ENCODE peak calls at places on chromosomes 4 and X, in ten cellular contexts. D is fibroblast of mammary gland, B is body of pancreas, L is HEK293T, N is ELR, Q is PC-3, W is left cardiac atrium, K is T1000, J is A549, E is LoVo. P is an unnamed sample.

GRCh38 chrX:97132654-97133415 is 249.1 kb downstream of the RPA4 start:
- DNase-seq in B (no peak), D (no peak), Q (no peak), K (no peak), W (no peak), J (no peak), N (no peak), E (no peak), L (no peak), P (no peak)

GRCh38 chrX:45083314-45083713 is 117.4 kb downstream of the DIPK2B start:
- DNase-seq in D (no peak), Q (no peak), K (no peak), N (no peak), B (no peak), L (no peak), W (no peak), E (no peak), J (no peak), P (no peak)

GRCh38 chr4:20565075-20565721 is 135.1 kb upstream of the PACRGL start:
- DNase-seq in L (no peak), K (no peak), W (no peak), E (no peak), B (no peak), D (peak), Q (no peak), N (no peak), J (no peak), P (no peak)

GRCh38 chr4:114263233-114263632 is 283.8 kb upstream of the ARSJ start:
- DNase-seq in B (no peak), W (no peak), L (no peak), N (peak), E (peak), D (peak), J (no peak), K (no peak), Q (peak), P (no peak)

GRCh38 chrX:12403474-12404082 is 265.3 kb downstream of the FRMPD4 start:
- DNase-seq in W (no peak), L (no peak), B (no peak), K (no peak), E (no peak), J (no peak), Q (no peak), N (peak), D (peak), P (no peak)

GRCh38 chr4:167233523-167234387 is 539 bp downstream of the SPOCK3 start:
- DNase-seq in D (peak), W (no peak), Q (peak), K (no peak), J (no peak), B (no peak), E (no peak), L (peak), N (peak), P (no peak)

GRCh38 chrX:36431819-36432218 is 512.3 kb downstream of the CFAP47 start:
- DNase-seq in Q (peak), K (peak), J (peak), N (peak), W (no peak), B (no peak), L (no peak), E (no peak), D (peak), P (no peak)

GRCh38 chr4:10157478-10158354 is 41.1 kb upstream of the WDR1 start:
- DNase-seq in E (peak), Q (peak), J (peak), K (peak), B (peak), L (peak), N (peak), W (peak), D (peak), P (peak)

GRCh38 chr4:52840531-52841350 is 21.4 kb upstream of the RASL11B start:
- DNase-seq in Q (peak), W (no peak), K (no peak), B (no peak), D (no peak), N (no peak), E (no peak), L (no peak), J (no peak), P (no peak)

GRCh38 chrX:77742788-77743476 is 43.1 kb downstream of the ATRX start:
- DNase-seq in N (no peak), W (peak), J (no peak), K (no peak), D (peak), L (no peak), Q (no peak), B (no peak), E (no peak), P (no peak)